ENCODE peak calls at places on chromosomes 12 and 14, in four cellular contexts. V, F, U and W are unnamed samples.

GRCh38 chr12:104634044-104634443 is 177.3 kb downstream of the CHST11 start:
- DNase-seq in U (no peak), F (no peak), V (no peak), W (no peak)

GRCh38 chr12:65171870-65172269 is 2.5 kb downstream of the LEMD3 start:
- DNase-seq in U (no peak), F (no peak), V (no peak), W (no peak)

GRCh38 chr12:125310461-125310860 is 245.2 kb downstream of the AACS start:
- DNase-seq in F (no peak), U (no peak), V (no peak), W (no peak)

GRCh38 chr12:46608431-46609280 is 217.1 kb downstream of the SLC38A4 start:
- DNase-seq in F (no peak), U (no peak), V (no peak), W (no peak)

GRCh38 chr14:77144412-77145115 is 3.0 kb upstream of the ZDHHC22 start:
- DNase-seq in F (no peak), V (no peak), U (no peak), W (no peak)

GRCh38 chr12:92735131-92735721 is 32.4 kb downstream of the PLEKHG7 start:
- DNase-seq in F (no peak), U (no peak), V (no peak), W (no peak)

GRCh38 chr12:79378496-79378895 is 312.3 kb downstream of the PAWR start:
- DNase-seq in U (no peak), V (no peak), F (no peak), W (no peak)

GRCh38 chr14:85214471-85214870 is 315.5 kb upstream of the FLRT2 start:
- DNase-seq in U (no peak), F (no peak), V (no peak), W (no peak)

GRCh38 chr12:57192920-57193319 is 23.7 kb upstream of the NXPH4 start:
- DNase-seq in F (no peak), U (no peak), V (no peak), W (no peak)

GRCh38 chr12:92394895-92395294 is 249.2 kb upstream of the BTG1 start:
- DNase-seq in V (no peak), U (no peak), F (peak), W (no peak)

GRCh38 chr12:79000501-79000900 is 135.9 kb downstream of the SYT1 start:
- DNase-seq in F (no peak), V (no peak), U (no peak), W (no peak)

GRCh38 chr12:123145211-123145610 is 5.7 kb downstream of the PITPNM2 start:
- DNase-seq in F (no peak), U (no peak), V (no peak), W (no peak)

GRCh38 chr12:93025145-93026103 is 96.3 kb upstream of the EEA1 start:
- DNase-seq in V (peak), U (no peak), F (peak), W (no peak)

GRCh38 chr12:88227871-88228270 is 85.8 kb downstream of the TMTC3 start:
- DNase-seq in U (no peak), F (no peak), V (no peak), W (no peak)

GRCh38 chr12:116236148-116236731 is 41.3 kb downstream of the MED13L start:
- DNase-seq in F (peak), V (peak), U (peak), W (no peak)

GRCh38 chr12:90061834-90062233 is 353.2 kb upstream of the ATP2B1 start:
- DNase-seq in V (no peak), F (no peak), U (no peak), W (no peak)

GRCh38 chr12:5458229-5459050 is 26.5 kb downstream of the NTF3 start:
- DNase-seq in V (no peak), U (no peak), F (no peak), W (no peak)

GRCh38 chr12:5453471-5453870 is 21.6 kb downstream of the NTF3 start:
- DNase-seq in U (no peak), V (no peak), F (no peak), W (no peak)

GRCh38 chr12:5456025-5456424 is 24.1 kb downstream of the NTF3 start:
- DNase-seq in V (no peak), U (no peak), F (no peak), W (no peak)

GRCh38 chr12:5459051-5459782 is 27.3 kb downstream of the NTF3 start:
- DNase-seq in V (no peak), U (no peak), F (no peak), W (no peak)

GRCh38 chr12:5456906-5457305 is 25.0 kb downstream of the NTF3 start:
- DNase-seq in F (no peak), U (no peak), V (no peak), W (no peak)
- TF ChIP-seq PHF8 in F (no peak), U (no peak), V (no peak), W (no peak)

GRCh38 chr12:108788911-108789310 is 57.6 kb upstream of the CORO1C start:
- DNase-seq in U (no peak), V (no peak), F (no peak), W (no peak)
- TF ChIP-seq PHF8 in U (no peak), V (no peak), F (no peak), W (no peak)

GRCh38 chr14:98227000-98227726 is 1044.8 kb downstream of the BCL11B start:
- DNase-seq in V (no peak), U (no peak), F (no peak), W (no peak)
- TF ChIP-seq PHF8 in V (no peak), U (no peak), F (no peak), W (no peak)

DNA sequence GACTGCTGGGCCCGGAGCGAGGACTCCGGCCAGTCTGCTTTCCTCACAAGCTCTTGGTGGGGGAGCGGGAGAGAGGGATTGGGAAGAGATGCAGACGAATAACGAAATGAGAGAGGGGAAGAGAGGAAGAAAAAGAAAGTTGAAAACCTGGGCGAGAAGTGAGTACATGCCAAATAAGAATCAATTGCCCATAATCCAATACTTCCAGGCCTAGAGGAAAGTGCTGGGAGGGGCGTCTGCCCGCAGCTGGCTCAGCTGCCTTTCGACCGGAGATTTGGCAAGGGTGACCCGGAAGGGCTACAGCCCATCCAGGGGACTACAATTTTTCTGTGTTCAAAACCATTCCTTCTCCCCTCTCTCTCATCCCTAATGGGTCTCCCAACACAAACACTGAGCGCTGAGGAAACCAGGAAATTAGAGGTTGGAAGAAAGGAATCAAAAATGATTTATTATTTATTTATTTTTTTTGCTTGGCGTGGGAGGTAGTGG is 4.9 kb downstream of the NKX2-1 start:
- DNase-seq in V (no peak), F (no peak), U (no peak), W (no peak)
- TF ChIP-seq PHF8 in V (no peak), F (no peak), U (no peak), W (no peak)

GRCh38 chr14:64979336-64980074 is 7.2 kb upstream of the FNTB start:
- DNase-seq in F (no peak), V (no peak), U (no peak), W (no peak)
- TF ChIP-seq PHF8 in F (no peak), V (no peak), U (no peak), W (no peak)

GRCh38 chr12:51529586-51529985 is 61.4 kb upstream of the SCN8A start:
- DNase-seq in U (no peak), V (no peak), F (no peak), W (no peak)

GRCh38 chr12:51530208-51530607 is 60.8 kb upstream of the SCN8A start:
- DNase-seq in U (no peak), F (no peak), V (no peak), W (no peak)

GRCh38 chr12:51531284-51531981 is 59.6 kb upstream of the SCN8A start:
- DNase-seq in V (no peak), F (no peak), U (no peak), W (no peak)

GRCh38 chr12:51527872-51528271 is 63.2 kb upstream of the SCN8A start:
- DNase-seq in U (no peak), V (no peak), F (no peak), W (no peak)

DNA sequence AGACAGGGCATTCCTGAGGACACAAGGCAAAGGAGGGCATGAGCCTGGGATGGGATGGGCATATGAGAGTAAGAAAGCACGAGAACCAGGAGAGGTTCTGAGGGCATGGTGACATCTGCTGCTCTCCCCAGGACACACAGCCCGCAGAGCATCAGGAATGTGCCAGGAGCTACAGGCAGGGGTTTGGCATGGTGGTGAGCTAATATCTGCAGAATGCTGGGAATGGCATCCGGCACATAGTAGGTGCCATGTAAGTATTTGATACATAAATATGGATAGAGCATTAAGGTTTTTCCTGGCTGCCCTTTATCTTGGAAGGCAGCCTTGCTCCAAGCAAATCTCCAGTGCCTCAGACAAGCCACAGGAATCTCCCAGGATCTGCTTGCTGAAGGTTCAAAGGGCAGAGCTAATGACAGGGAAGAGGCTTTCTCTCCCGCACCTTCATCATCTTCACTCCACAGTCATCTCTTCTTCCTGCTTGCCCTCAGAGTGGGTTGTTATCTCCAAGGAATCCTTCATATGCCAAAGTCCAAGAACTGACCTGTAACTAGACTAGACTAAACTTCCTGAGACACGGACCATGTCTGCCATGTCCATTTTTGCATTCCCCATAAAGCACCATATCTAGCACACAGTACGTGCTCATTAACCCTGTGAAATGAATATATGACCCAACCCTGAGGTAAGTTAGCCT is 62.0 kb upstream of the SCN8A start:
- DNase-seq in V (no peak), F (no peak), U (no peak), W (no peak)
- TF ChIP-seq PHF8 in V (no peak), F (no peak), U (no peak), W (no peak)

GRCh38 chr14:74503973-74504335 is 10.4 kb downstream of the ISCA2 start:
- DNase-seq in U (no peak), V (no peak), F (no peak), W (no peak)

GRCh38 chr14:74501135-74501614 is 7.6 kb downstream of the ISCA2 start:
- DNase-seq in U (peak), V (peak), F (peak), W (peak)

GRCh38 chr14:74503256-74503972 is 9.8 kb downstream of the ISCA2 start:
- DNase-seq in F (no peak), V (no peak), U (no peak), W (no peak)

GRCh38 chr14:74501691-74502090 is 8.1 kb downstream of the ISCA2 start:
- DNase-seq in F (no peak), V (no peak), U (no peak), W (no peak)

GRCh38 chr14:74502236-74503019 is 8.9 kb downstream of the ISCA2 start:
- DNase-seq in U (peak), V (peak), F (peak), W (no peak)
- TF ChIP-seq PHF8 in U (no peak), V (no peak), F (no peak), W (no peak)

GRCh38 chr12:121400332-121401139 is 618 bp downstream of the RNF34 start:
- DNase-seq in V (no peak), U (peak), F (no peak), W (no peak)
- TF ChIP-seq PHF8 in V (peak), U (peak), F (no peak), W (no peak)

DNA sequence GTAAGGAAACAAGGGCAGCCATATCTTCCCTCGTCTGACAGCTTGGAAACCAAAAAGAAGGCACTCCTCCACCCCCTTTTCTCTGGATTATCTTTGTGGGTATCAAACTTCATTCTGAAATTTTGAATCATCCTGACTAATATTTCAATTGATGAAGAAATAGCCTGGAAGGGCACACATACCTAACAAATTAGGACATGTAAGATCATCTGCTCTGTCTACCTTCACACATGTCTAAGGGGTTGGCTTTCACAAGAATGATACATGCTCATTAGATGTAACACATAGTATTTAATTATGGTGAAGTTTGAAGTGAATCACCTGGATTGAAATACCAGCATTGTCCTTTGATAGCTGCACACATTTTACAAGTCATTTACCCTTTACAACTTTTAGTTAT is 348.1 kb upstream of the RPL10L start:
- DNase-seq in F (no peak), V (no peak), U (no peak), W (no peak)
- TF ChIP-seq PHF8 in F (no peak), V (no peak), U (no peak), W (no peak)